ENCODE peak calls at places on chromosomes 13 and 19, in four cellular contexts. One of them, this sample, is unnamed.

GRCh38 chr19:31278555-31279435 is 70.4 kb downstream of the TSHZ3 start:
- DNase-seq in kidney tubule cell: no peak
- DNase-seq in stimulated activated CD8-positive, alpha-beta memory T cell treated with anti-CD3 and anti-CD28 coated beads, Interleukin-2, amount 100 ng/mL, for 48 hours: no peak
- DNase-seq in fibroblast of pulmonary artery: no peak
- DNase-seq in this sample: no peak

GRCh38 chr13:112773601-112774447 is 84.0 kb downstream of the ATP11A start:
- DNase-seq in fibroblast of pulmonary artery: no peak
- DNase-seq in stimulated activated CD8-positive, alpha-beta memory T cell treated with anti-CD3 and anti-CD28 coated beads, Interleukin-2, amount 100 ng/mL, for 48 hours: no peak
- DNase-seq in kidney tubule cell: no peak
- DNase-seq in this sample: no peak

GRCh38 chr13:74651121-74651520 is 516.9 kb upstream of the KLF12 start:
- DNase-seq in kidney tubule cell: no peak
- DNase-seq in fibroblast of pulmonary artery: no peak
- DNase-seq in stimulated activated CD8-positive, alpha-beta memory T cell treated with anti-CD3 and anti-CD28 coated beads, Interleukin-2, amount 100 ng/mL, for 48 hours: no peak
- DNase-seq in this sample: no peak

GRCh38 chr13:76848596-76848995 is 37.6 kb downstream of the KCTD12 start:
- DNase-seq in stimulated activated CD8-positive, alpha-beta memory T cell treated with anti-CD3 and anti-CD28 coated beads, Interleukin-2, amount 100 ng/mL, for 48 hours: no peak
- DNase-seq in fibroblast of pulmonary artery: peak
- DNase-seq in kidney tubule cell: no peak
- DNase-seq in this sample: peak

GRCh38 chr13:48490241-48490640 is 42.6 kb downstream of the RCBTB2 start:
- DNase-seq in stimulated activated CD8-positive, alpha-beta memory T cell treated with anti-CD3 and anti-CD28 coated beads, Interleukin-2, amount 100 ng/mL, for 48 hours: no peak
- DNase-seq in kidney tubule cell: no peak
- DNase-seq in fibroblast of pulmonary artery: no peak
- DNase-seq in this sample: no peak

GRCh38 chr13:102185375-102185984 is 216.4 kb downstream of the FGF14 start:
- DNase-seq in fibroblast of pulmonary artery: no peak
- DNase-seq in kidney tubule cell: no peak
- DNase-seq in stimulated activated CD8-positive, alpha-beta memory T cell treated with anti-CD3 and anti-CD28 coated beads, Interleukin-2, amount 100 ng/mL, for 48 hours: no peak
- DNase-seq in this sample: no peak

GRCh38 chr13:95659500-95659899 is 15.0 kb upstream of the DZIP1 start:
- DNase-seq in kidney tubule cell: no peak
- DNase-seq in fibroblast of pulmonary artery: no peak
- DNase-seq in stimulated activated CD8-positive, alpha-beta memory T cell treated with anti-CD3 and anti-CD28 coated beads, Interleukin-2, amount 100 ng/mL, for 48 hours: no peak
- DNase-seq in this sample: no peak

GRCh38 chr13:59452189-59452588 is 711.5 kb downstream of the DIAPH3 start:
- DNase-seq in fibroblast of pulmonary artery: no peak
- DNase-seq in kidney tubule cell: no peak
- DNase-seq in stimulated activated CD8-positive, alpha-beta memory T cell treated with anti-CD3 and anti-CD28 coated beads, Interleukin-2, amount 100 ng/mL, for 48 hours: no peak
- DNase-seq in this sample: no peak

GRCh38 chr19:18422530-18423191 is 3.5 kb downstream of the SSBP4 start:
- DNase-seq in stimulated activated CD8-positive, alpha-beta memory T cell treated with anti-CD3 and anti-CD28 coated beads, Interleukin-2, amount 100 ng/mL, for 48 hours: no peak
- DNase-seq in kidney tubule cell: no peak
- DNase-seq in fibroblast of pulmonary artery: no peak
- DNase-seq in this sample: no peak

GRCh38 chr13:79485014-79485441 is 4.1 kb downstream of the NDFIP2 start:
- DNase-seq in fibroblast of pulmonary artery: peak
- DNase-seq in stimulated activated CD8-positive, alpha-beta memory T cell treated with anti-CD3 and anti-CD28 coated beads, Interleukin-2, amount 100 ng/mL, for 48 hours: no peak
- DNase-seq in kidney tubule cell: peak
- DNase-seq in this sample: no peak

GRCh38 chr13:37747071-37747612 is 122.4 kb downstream of the TRPC4 start:
- DNase-seq in fibroblast of pulmonary artery: peak
- DNase-seq in kidney tubule cell: peak
- DNase-seq in stimulated activated CD8-positive, alpha-beta memory T cell treated with anti-CD3 and anti-CD28 coated beads, Interleukin-2, amount 100 ng/mL, for 48 hours: no peak
- DNase-seq in this sample: no peak

GRCh38 chr13:113848431-113849260 is 15.2 kb downstream of the GAS6 start:
- DNase-seq in stimulated activated CD8-positive, alpha-beta memory T cell treated with anti-CD3 and anti-CD28 coated beads, Interleukin-2, amount 100 ng/mL, for 48 hours: no peak
- DNase-seq in fibroblast of pulmonary artery: no peak
- DNase-seq in kidney tubule cell: no peak
- DNase-seq in this sample: peak

GRCh38 chr13:83620535-83621220 is 261.6 kb downstream of the SLITRK1 start:
- DNase-seq in stimulated activated CD8-positive, alpha-beta memory T cell treated with anti-CD3 and anti-CD28 coated beads, Interleukin-2, amount 100 ng/mL, for 48 hours: no peak
- DNase-seq in kidney tubule cell: no peak
- DNase-seq in fibroblast of pulmonary artery: peak
- DNase-seq in this sample: no peak

GRCh38 chr13:113120300-113121182 is 2.1 kb upstream of the F10 start:
- DNase-seq in fibroblast of pulmonary artery: no peak
- DNase-seq in kidney tubule cell: no peak
- DNase-seq in stimulated activated CD8-positive, alpha-beta memory T cell treated with anti-CD3 and anti-CD28 coated beads, Interleukin-2, amount 100 ng/mL, for 48 hours: no peak
- DNase-seq in this sample: peak

GRCh38 chr19:48740705-48741030 is 258 bp upstream of the RASIP1 start:
- DNase-seq in kidney tubule cell: no peak
- DNase-seq in stimulated activated CD8-positive, alpha-beta memory T cell treated with anti-CD3 and anti-CD28 coated beads, Interleukin-2, amount 100 ng/mL, for 48 hours: no peak
- DNase-seq in fibroblast of pulmonary artery: no peak
- DNase-seq in this sample: no peak

GRCh38 chr19:11016591-11016990 is 55.8 kb downstream of the SMARCA4 start:
- DNase-seq in kidney tubule cell: no peak
- DNase-seq in fibroblast of pulmonary artery: no peak
- DNase-seq in stimulated activated CD8-positive, alpha-beta memory T cell treated with anti-CD3 and anti-CD28 coated beads, Interleukin-2, amount 100 ng/mL, for 48 hours: no peak
- DNase-seq in this sample: no peak

GRCh38 chr19:5360003-5360820 is 19.6 kb upstream of the PTPRS start:
- DNase-seq in kidney tubule cell: peak
- DNase-seq in stimulated activated CD8-positive, alpha-beta memory T cell treated with anti-CD3 and anti-CD28 coated beads, Interleukin-2, amount 100 ng/mL, for 48 hours: no peak
- DNase-seq in fibroblast of pulmonary artery: peak
- DNase-seq in this sample: no peak

GRCh38 chr13:110334256-110334655 is 27.2 kb downstream of the COL4A2 start:
- DNase-seq in kidney tubule cell: peak
- DNase-seq in stimulated activated CD8-positive, alpha-beta memory T cell treated with anti-CD3 and anti-CD28 coated beads, Interleukin-2, amount 100 ng/mL, for 48 hours: no peak
- DNase-seq in fibroblast of pulmonary artery: no peak
- DNase-seq in this sample: no peak

GRCh38 chr19:38433268-38433733 is at the start of gene RYR1:
- DNase-seq in stimulated activated CD8-positive, alpha-beta memory T cell treated with anti-CD3 and anti-CD28 coated beads, Interleukin-2, amount 100 ng/mL, for 48 hours: peak
- DNase-seq in kidney tubule cell: no peak
- DNase-seq in fibroblast of pulmonary artery: peak
- DNase-seq in this sample: no peak

GRCh38 chr19:16386619-16387240 is 62.1 kb downstream of the KLF2 start:
- DNase-seq in kidney tubule cell: peak
- DNase-seq in fibroblast of pulmonary artery: peak
- DNase-seq in stimulated activated CD8-positive, alpha-beta memory T cell treated with anti-CD3 and anti-CD28 coated beads, Interleukin-2, amount 100 ng/mL, for 48 hours: peak
- DNase-seq in this sample: no peak

GRCh38 chr13:28411859-28412353 is 83.0 kb downstream of the FLT1 start:
- DNase-seq in kidney tubule cell: no peak
- DNase-seq in stimulated activated CD8-positive, alpha-beta memory T cell treated with anti-CD3 and anti-CD28 coated beads, Interleukin-2, amount 100 ng/mL, for 48 hours: no peak
- DNase-seq in fibroblast of pulmonary artery: peak
- DNase-seq in this sample: no peak

GRCh38 chr13:35824825-35825224 is 306.4 kb downstream of the DCLK1 start:
- DNase-seq in fibroblast of pulmonary artery: no peak
- DNase-seq in stimulated activated CD8-positive, alpha-beta memory T cell treated with anti-CD3 and anti-CD28 coated beads, Interleukin-2, amount 100 ng/mL, for 48 hours: no peak
- DNase-seq in kidney tubule cell: no peak
- DNase-seq in this sample: no peak

GRCh38 chr19:14505488-14506239 is 9.7 kb upstream of the GIPC1 start:
- DNase-seq in stimulated activated CD8-positive, alpha-beta memory T cell treated with anti-CD3 and anti-CD28 coated beads, Interleukin-2, amount 100 ng/mL, for 48 hours: peak
- DNase-seq in kidney tubule cell: peak
- DNase-seq in fibroblast of pulmonary artery: peak
- DNase-seq in this sample: no peak

GRCh38 chr19:45468159-45468651 is 409 bp downstream of the FOSB start:
- DNase-seq in stimulated activated CD8-positive, alpha-beta memory T cell treated with anti-CD3 and anti-CD28 coated beads, Interleukin-2, amount 100 ng/mL, for 48 hours: no peak
- DNase-seq in fibroblast of pulmonary artery: no peak
- DNase-seq in kidney tubule cell: no peak
- DNase-seq in this sample: peak

This sample was measured in suprapubic skin.